ENCODE peak calls at places on chromosomes 7 and 10, in six cellular contexts. One of them, this sample, is unnamed.

GRCh38 chr7:123770378-123770777 is 21.6 kb upstream of the WASL start:
- DNase-seq in tibial nerve: no peak
- DNase-seq in RWPE2: peak
- DNase-seq in WERI-Rb-1: no peak
- DNase-seq in GM19239: no peak
- DNase-seq in activated CD4-positive, alpha-beta T cell treated with anti-CD3 and anti-CD28 coated beads for 1 hour: no peak
- DNase-seq in this sample: peak

GRCh38 chr10:43196981-43197833 is 59.0 kb downstream of the CSGALNACT2 start:
- DNase-seq in GM19239: no peak
- DNase-seq in tibial nerve: no peak
- DNase-seq in RWPE2: peak
- DNase-seq in WERI-Rb-1: no peak
- DNase-seq in activated CD4-positive, alpha-beta T cell treated with anti-CD3 and anti-CD28 coated beads for 1 hour: no peak
- DNase-seq in this sample: peak

GRCh38 chr7:31058122-31058521 is 6.0 kb downstream of the ADCYAP1R1 start:
- DNase-seq in tibial nerve: no peak
- DNase-seq in RWPE2: no peak
- DNase-seq in activated CD4-positive, alpha-beta T cell treated with anti-CD3 and anti-CD28 coated beads for 1 hour: no peak
- DNase-seq in GM19239: no peak
- DNase-seq in WERI-Rb-1: no peak
- DNase-seq in this sample: no peak

GRCh38 chr10:82438277-82438676 is 563.3 kb downstream of the NRG3 start:
- DNase-seq in tibial nerve: no peak
- DNase-seq in WERI-Rb-1: peak
- DNase-seq in activated CD4-positive, alpha-beta T cell treated with anti-CD3 and anti-CD28 coated beads for 1 hour: no peak
- DNase-seq in RWPE2: no peak
- DNase-seq in GM19239: no peak
- DNase-seq in this sample: no peak

GRCh38 chr7:144818516-144818915 is 17.3 kb downstream of the TPK1 start:
- DNase-seq in GM19239: no peak
- DNase-seq in RWPE2: no peak
- DNase-seq in WERI-Rb-1: no peak
- DNase-seq in activated CD4-positive, alpha-beta T cell treated with anti-CD3 and anti-CD28 coated beads for 1 hour: peak
- DNase-seq in tibial nerve: no peak
- DNase-seq in this sample: peak

GRCh38 chr10:8352696-8353095 is 298.2 kb downstream of the GATA3 start:
- DNase-seq in activated CD4-positive, alpha-beta T cell treated with anti-CD3 and anti-CD28 coated beads for 1 hour: no peak
- DNase-seq in tibial nerve: no peak
- DNase-seq in WERI-Rb-1: no peak
- DNase-seq in RWPE2: no peak
- DNase-seq in GM19239: no peak
- DNase-seq in this sample: no peak

GRCh38 chr10:61480226-61480625 is 27.0 kb upstream of the TMEM26 start:
- DNase-seq in RWPE2: no peak
- DNase-seq in activated CD4-positive, alpha-beta T cell treated with anti-CD3 and anti-CD28 coated beads for 1 hour: no peak
- DNase-seq in tibial nerve: no peak
- DNase-seq in WERI-Rb-1: no peak
- DNase-seq in GM19239: no peak
- DNase-seq in this sample: no peak

GRCh38 chr10:32963102-32963501 is 5.1 kb upstream of the ITGB1 start:
- DNase-seq in GM19239: no peak
- DNase-seq in RWPE2: no peak
- DNase-seq in tibial nerve: no peak
- DNase-seq in activated CD4-positive, alpha-beta T cell treated with anti-CD3 and anti-CD28 coated beads for 1 hour: no peak
- DNase-seq in WERI-Rb-1: no peak
- DNase-seq in this sample: no peak

GRCh38 chr10:47183726-47184084 is 116.3 kb upstream of the GDF10 start:
- DNase-seq in tibial nerve: peak
- DNase-seq in RWPE2: no peak
- DNase-seq in activated CD4-positive, alpha-beta T cell treated with anti-CD3 and anti-CD28 coated beads for 1 hour: no peak
- DNase-seq in GM19239: no peak
- DNase-seq in WERI-Rb-1: no peak
- DNase-seq in this sample: no peak

GRCh38 chr7:157041004-157041403 is 30.5 kb upstream of the MNX1 start:
- DNase-seq in GM19239: no peak
- DNase-seq in activated CD4-positive, alpha-beta T cell treated with anti-CD3 and anti-CD28 coated beads for 1 hour: no peak
- DNase-seq in tibial nerve: no peak
- DNase-seq in RWPE2: no peak
- DNase-seq in WERI-Rb-1: no peak
- DNase-seq in this sample: no peak

GRCh38 chr7:87474533-87475358 is 734 bp downstream of the ABCB4 start:
- DNase-seq in tibial nerve: no peak
- DNase-seq in GM19239: peak
- DNase-seq in activated CD4-positive, alpha-beta T cell treated with anti-CD3 and anti-CD28 coated beads for 1 hour: no peak
- DNase-seq in RWPE2: no peak
- DNase-seq in WERI-Rb-1: no peak
- DNase-seq in this sample: peak

GRCh38 chr7:68321076-68321639 is 1277.1 kb upstream of the AUTS2 start:
- DNase-seq in tibial nerve: peak
- DNase-seq in activated CD4-positive, alpha-beta T cell treated with anti-CD3 and anti-CD28 coated beads for 1 hour: no peak
- DNase-seq in RWPE2: peak
- DNase-seq in WERI-Rb-1: peak
- DNase-seq in GM19239: no peak
- DNase-seq in this sample: no peak

GRCh38 chr10:91635401-91636400 is 2.8 kb upstream of the PPP1R3C start:
- DNase-seq in tibial nerve: peak
- DNase-seq in RWPE2: no peak
- DNase-seq in activated CD4-positive, alpha-beta T cell treated with anti-CD3 and anti-CD28 coated beads for 1 hour: no peak
- DNase-seq in WERI-Rb-1: peak
- DNase-seq in GM19239: peak
- DNase-seq in this sample: peak

GRCh38 chr10:1662361-1663025 is 74.8 kb downstream of the ADARB2 start:
- DNase-seq in GM19239: no peak
- DNase-seq in activated CD4-positive, alpha-beta T cell treated with anti-CD3 and anti-CD28 coated beads for 1 hour: no peak
- DNase-seq in tibial nerve: no peak
- DNase-seq in RWPE2: no peak
- DNase-seq in WERI-Rb-1: no peak
- DNase-seq in this sample: no peak

GRCh38 chr10:99426689-99427088 is 3.7 kb downstream of the GOT1 start:
- DNase-seq in activated CD4-positive, alpha-beta T cell treated with anti-CD3 and anti-CD28 coated beads for 1 hour: no peak
- DNase-seq in GM19239: no peak
- DNase-seq in WERI-Rb-1: no peak
- DNase-seq in RWPE2: no peak
- DNase-seq in tibial nerve: no peak
- DNase-seq in this sample: no peak

GRCh38 chr10:122981066-122981464 is 864 bp downstream of the PSTK start:
- DNase-seq in WERI-Rb-1: no peak
- DNase-seq in RWPE2: no peak
- DNase-seq in GM19239: no peak
- DNase-seq in tibial nerve: no peak
- DNase-seq in activated CD4-positive, alpha-beta T cell treated with anti-CD3 and anti-CD28 coated beads for 1 hour: no peak
- DNase-seq in this sample: peak